ENCODE peak calls at places on chromosomes 3 and 15, in four cellular contexts. A, Y, T and E are unnamed samples.

GRCh38 chr3:10205461-10206165 is 40.9 kb downstream of the IRAK2 start:
- DNase-seq in A (no peak), Y (no peak), T (no peak), E (peak)

GRCh38 chr3:121663171-121663847 is 2.6 kb upstream of the HCLS1 start:
- DNase-seq in A (no peak), Y (no peak), T (no peak), E (no peak)

GRCh38 chr3:141454906-141455602 is 31.8 kb upstream of the RASA2 start:
- DNase-seq in A (no peak), Y (no peak), T (no peak), E (peak)

GRCh38 chr3:149610351-149611105 is 47.3 kb downstream of the WWTR1 start:
- DNase-seq in A (peak), Y (peak), T (no peak), E (no peak)

GRCh38 chr15:94327356-94327936 is 96.1 kb downstream of the MCTP2 start:
- DNase-seq in A (no peak), Y (no peak), T (no peak), E (peak)

GRCh38 chr3:195711813-195712534 is 8.8 kb upstream of the MUC20 start:
- DNase-seq in A (no peak), Y (no peak), T (no peak), E (no peak)

GRCh38 chr15:98684441-98684840 is 36.1 kb downstream of the IGF1R start:
- DNase-seq in A (no peak), Y (no peak), T (no peak), E (peak)

GRCh38 chr3:38579146-38579545 is 70.3 kb downstream of the SCN5A start:
- DNase-seq in A (no peak), Y (peak), T (no peak), E (no peak)

GRCh38 chr3:126421573-126422119 is 26.9 kb downstream of the CFAP100 start:
- DNase-seq in A (peak), Y (no peak), T (no peak), E (no peak)

GRCh38 chr3:121481116-121481895 is 64.5 kb downstream of the POLQ start:
- DNase-seq in A (no peak), Y (no peak), T (no peak), E (no peak)

GRCh38 chr15:68700395-68701123 is 120.1 kb downstream of the ANP32A start:
- DNase-seq in A (peak), Y (peak), T (peak), E (no peak)

GRCh38 chr3:156216852-156217251 is 96.5 kb downstream of the KCNAB1 start:
- DNase-seq in A (no peak), Y (no peak), T (no peak), E (no peak)

GRCh38 chr3:16439163-16439847 is 74.2 kb downstream of the RFTN1 start:
- DNase-seq in A (no peak), Y (no peak), T (no peak), E (no peak)

GRCh38 chr3:62876064-62876463 is 848 bp upstream of the CADPS start:
- DNase-seq in A (no peak), Y (peak), T (peak), E (peak)

GRCh38 chr3:53051929-53052328 is 6.1 kb upstream of the SFMBT1 start:
- DNase-seq in A (no peak), Y (no peak), T (no peak), E (no peak)

GRCh38 chr3:53056442-53056841 is 10.6 kb upstream of the SFMBT1 start:
- DNase-seq in A (peak), Y (no peak), T (no peak), E (no peak)
- TF ChIP-seq CTCF in A (no peak), Y (peak), T (no peak), E (no peak)

DNA sequence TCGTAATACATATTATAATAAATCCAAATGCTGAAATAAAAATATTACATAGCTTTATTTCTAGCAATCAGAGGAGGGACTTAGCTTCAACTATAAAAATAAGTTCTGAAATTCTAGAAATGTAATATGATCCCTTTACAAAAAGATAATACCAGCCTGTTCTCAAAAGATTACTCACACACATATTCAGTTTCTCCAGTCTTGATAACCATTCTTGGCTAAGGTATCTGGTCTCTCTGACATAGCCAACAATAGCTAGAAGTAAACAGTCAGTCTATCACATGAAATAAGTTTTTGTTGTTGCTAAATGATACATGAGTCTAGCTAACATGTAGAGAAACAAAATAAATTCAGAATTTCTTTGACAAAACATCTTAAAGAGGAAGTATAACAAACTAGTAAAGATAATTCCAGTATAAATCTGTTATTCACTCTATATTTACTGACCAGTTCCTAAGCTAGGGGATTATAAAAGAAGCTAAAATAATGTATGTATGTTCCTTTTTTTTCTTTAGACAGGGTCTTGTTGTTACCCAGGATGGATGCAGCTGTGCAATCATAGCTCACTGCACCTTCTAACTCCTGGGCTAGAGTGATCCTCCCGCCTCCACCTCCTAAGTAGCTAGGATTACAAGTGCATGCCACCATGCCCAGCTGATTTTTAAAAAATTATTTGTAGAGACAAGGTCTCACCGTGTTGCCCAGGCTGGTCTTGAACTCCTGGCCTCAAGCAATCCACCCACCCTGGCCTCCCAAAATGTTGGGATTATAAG is 170.6 kb downstream of the TBL1XR1 start:
- DNase-seq in A (no peak), Y (no peak), T (no peak), E (no peak)
- H3K27ac ChIP-seq in A (no peak), Y (no peak), T (no peak), E (no peak)

GRCh38 chr15:79035111-79035601 is 55.4 kb downstream of the RASGRF1 start:
- DNase-seq in A (no peak), Y (no peak), T (no peak), E (peak)
- TF ChIP-seq CTCF in A (no peak), Y (no peak), T (no peak), E (no peak)

GRCh38 chr15:81182746-81183402 is 13.8 kb upstream of the IL16 start:
- DNase-seq in A (peak), Y (no peak), T (no peak), E (no peak)
- H3K27ac ChIP-seq in A (peak), Y (peak), T (peak), E (no peak)

DNA sequence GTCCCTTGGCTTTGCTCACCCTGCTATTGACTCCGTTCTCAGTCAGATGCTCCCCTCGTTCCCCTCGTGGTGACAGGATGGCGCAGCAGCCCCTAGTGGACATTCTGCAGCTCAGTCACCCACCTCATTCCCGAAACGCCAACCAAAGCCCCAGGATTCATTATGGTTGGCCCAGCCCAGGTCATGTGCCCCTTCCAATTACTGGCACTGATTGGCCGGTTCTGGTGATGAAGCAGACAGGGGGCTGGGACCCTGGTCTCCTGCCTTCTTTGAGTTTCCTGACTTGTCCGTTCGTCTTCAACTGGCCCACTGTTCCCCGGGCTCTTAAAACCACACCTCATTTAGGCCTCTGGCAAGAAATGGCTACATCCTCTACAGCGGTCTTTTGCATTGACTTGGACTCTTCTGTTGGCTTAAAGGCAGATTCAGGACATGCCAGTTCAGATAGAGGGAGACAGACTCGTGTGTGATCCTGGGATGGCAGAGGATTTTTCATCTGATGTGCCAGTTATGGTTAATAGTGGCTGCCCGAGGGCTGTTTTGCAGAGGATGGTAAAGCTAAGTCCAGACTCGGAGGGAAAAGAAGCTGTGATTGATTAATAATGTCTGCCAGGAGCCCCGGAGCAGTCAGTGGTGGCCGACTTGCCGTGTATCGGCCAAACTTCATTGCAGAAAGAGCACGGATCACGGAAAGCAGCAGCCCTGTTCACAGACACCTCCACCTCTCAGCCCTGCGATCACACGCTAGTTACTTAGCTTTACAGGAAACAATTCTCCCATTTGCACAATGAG is 37.8 kb downstream of the LSM3 start:
- DNase-seq in A (no peak), Y (peak), T (no peak), E (no peak)
- TF ChIP-seq CTCF in A (no peak), Y (peak), T (no peak), E (no peak)

DNA sequence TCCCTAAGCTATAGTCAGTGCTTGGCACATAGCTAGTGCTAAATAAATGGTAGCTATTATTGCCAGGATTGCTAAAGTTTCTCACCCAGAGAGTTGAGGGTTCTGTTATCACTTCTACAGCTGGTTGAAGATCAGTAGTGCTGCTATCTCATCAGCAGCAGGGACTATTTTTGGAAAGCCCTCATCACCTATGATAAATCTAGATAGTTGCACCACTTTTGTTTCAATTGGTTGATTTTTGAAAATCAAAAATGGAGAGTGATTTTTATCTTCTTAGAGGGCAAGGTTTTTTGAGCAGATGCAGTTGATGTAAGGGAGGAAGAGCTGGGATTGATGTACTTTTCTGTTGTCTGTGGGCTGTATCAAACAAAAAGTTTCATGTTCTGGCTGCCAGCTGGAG is 101.6 kb downstream of the ST6GAL1 start:
- DNase-seq in A (no peak), Y (no peak), T (no peak), E (no peak)
- H3K27ac ChIP-seq in A (no peak), Y (no peak), T (no peak), E (no peak)

GRCh38 chr3:119530418-119530817 is 29.0 kb downstream of the CD80 start:
- DNase-seq in A (no peak), Y (no peak), T (no peak), E (no peak)

GRCh38 chr3:119527731-119528130 is 29.4 kb downstream of the TIMMDC1 start:
- DNase-seq in A (no peak), Y (no peak), T (no peak), E (no peak)

GRCh38 chr3:119529883-119530282 is 29.5 kb downstream of the CD80 start:
- DNase-seq in A (no peak), Y (no peak), T (no peak), E (no peak)

GRCh38 chr3:119524931-119525662 is 26.8 kb downstream of the TIMMDC1 start:
- DNase-seq in A (no peak), Y (no peak), T (no peak), E (no peak)
- TF ChIP-seq CTCF in A (no peak), Y (peak), T (no peak), E (no peak)

GRCh38 chr3:87332789-87333188 is 56.4 kb upstream of the POU1F1 start:
- DNase-seq in A (no peak), Y (no peak), T (no peak), E (no peak)

GRCh38 chr3:87329065-87329464 is 52.7 kb upstream of the POU1F1 start:
- DNase-seq in A (no peak), Y (no peak), T (no peak), E (no peak)

GRCh38 chr3:87336761-87337160 is 60.4 kb upstream of the POU1F1 start:
- DNase-seq in A (no peak), Y (no peak), T (no peak), E (no peak)

GRCh38 chr3:87335931-87336330 is 59.5 kb upstream of the POU1F1 start:
- DNase-seq in A (no peak), Y (no peak), T (no peak), E (no peak)

GRCh38 chr3:87333393-87333892 is 57.1 kb upstream of the POU1F1 start:
- DNase-seq in A (no peak), Y (no peak), T (no peak), E (peak)
- H3K27ac ChIP-seq in A (no peak), Y (no peak), T (peak), E (no peak)

GRCh38 chr3:30644615-30645014 is 38.2 kb downstream of the TGFBR2 start:
- DNase-seq in A (peak), Y (peak), T (peak), E (no peak)
- TF ChIP-seq CTCF in A (no peak), Y (no peak), T (no peak), E (no peak)

GRCh38 chr15:95556225-95556624 is 774.3 kb upstream of the NR2F2 start:
- DNase-seq in A (no peak), Y (no peak), T (no peak), E (no peak)

GRCh38 chr15:95556866-95557225 is 773.7 kb upstream of the NR2F2 start:
- DNase-seq in A (no peak), Y (no peak), T (no peak), E (no peak)

GRCh38 chr15:95558916-95559315 is 771.6 kb upstream of the NR2F2 start:
- DNase-seq in A (no peak), Y (no peak), T (no peak), E (no peak)

GRCh38 chr15:95558131-95558530 is 772.4 kb upstream of the NR2F2 start:
- DNase-seq in A (no peak), Y (no peak), T (no peak), E (peak)

GRCh38 chr15:95557226-95558046 is 773.1 kb upstream of the NR2F2 start:
- DNase-seq in A (no peak), Y (peak), T (no peak), E (peak)
- H3K27ac ChIP-seq in A (no peak), Y (peak), T (no peak), E (peak)